ENCODE peak calls at places on chromosomes 16 and 17, in eight cellular contexts. One of them, this sample, is unnamed.

GRCh38 chr17:42058018-42058417 is 7.6 kb upstream of the C17orf113 start:
- DNase-seq in AML-193: no peak
- DNase-seq in COR-L47: no peak
- DNase-seq in stomach: no peak
- DNase-seq in OCI-LY7: no peak
- DNase-seq in NCI-H1417: no peak
- DNase-seq in substantia nigra: no peak
- DNase-seq in activated CD4-positive, alpha-beta T cell treated with anti-CD3 and anti-CD28 coated beads, Interleukin-2, amount 50 U/mL, for 1 hour: no peak
- DNase-seq in this sample: no peak

GRCh38 chr16:80167657-80168056 is 373.1 kb upstream of the DYNLRB2 start:
- DNase-seq in COR-L47: no peak
- DNase-seq in stomach: no peak
- DNase-seq in OCI-LY7: no peak
- DNase-seq in activated CD4-positive, alpha-beta T cell treated with anti-CD3 and anti-CD28 coated beads, Interleukin-2, amount 50 U/mL, for 1 hour: no peak
- DNase-seq in AML-193: no peak
- DNase-seq in NCI-H1417: peak; percentile 96
- DNase-seq in substantia nigra: no peak
- DNase-seq in this sample: no peak

GRCh38 chr16:1211451-1212268 is 13.4 kb downstream of the TPSG1 start:
- DNase-seq in substantia nigra: no peak
- DNase-seq in activated CD4-positive, alpha-beta T cell treated with anti-CD3 and anti-CD28 coated beads, Interleukin-2, amount 50 U/mL, for 1 hour: no peak
- DNase-seq in COR-L47: no peak
- DNase-seq in stomach: no peak
- DNase-seq in NCI-H1417: no peak
- DNase-seq in OCI-LY7: no peak
- DNase-seq in AML-193: no peak
- DNase-seq in this sample: no peak

GRCh38 chr16:78290498-78291271 is 191.2 kb downstream of the WWOX start:
- DNase-seq in AML-193: no peak
- DNase-seq in substantia nigra: no peak
- DNase-seq in COR-L47: no peak
- DNase-seq in NCI-H1417: no peak
- DNase-seq in stomach: no peak
- DNase-seq in OCI-LY7: no peak
- DNase-seq in activated CD4-positive, alpha-beta T cell treated with anti-CD3 and anti-CD28 coated beads, Interleukin-2, amount 50 U/mL, for 1 hour: no peak
- DNase-seq in this sample: no peak

GRCh38 chr16:85077039-85077438 is 35.2 kb downstream of the CIBAR2 start:
- DNase-seq in activated CD4-positive, alpha-beta T cell treated with anti-CD3 and anti-CD28 coated beads, Interleukin-2, amount 50 U/mL, for 1 hour: no peak
- DNase-seq in AML-193: no peak
- DNase-seq in stomach: no peak
- DNase-seq in OCI-LY7: no peak
- DNase-seq in COR-L47: no peak
- DNase-seq in NCI-H1417: no peak
- DNase-seq in substantia nigra: no peak
- DNase-seq in this sample: no peak

GRCh38 chr17:40777459-40777858 is 4.9 kb downstream of the KRT27 start:
- DNase-seq in activated CD4-positive, alpha-beta T cell treated with anti-CD3 and anti-CD28 coated beads, Interleukin-2, amount 50 U/mL, for 1 hour: no peak
- DNase-seq in NCI-H1417: peak; percentile 48
- DNase-seq in COR-L47: peak; percentile 54
- DNase-seq in stomach: no peak
- DNase-seq in OCI-LY7: no peak
- DNase-seq in substantia nigra: no peak
- DNase-seq in AML-193: no peak
- DNase-seq in this sample: no peak

GRCh38 chr17:78534492-78535284 is 42.5 kb downstream of the DNAH17 start:
- DNase-seq in COR-L47: no peak
- DNase-seq in stomach: no peak
- DNase-seq in AML-193: no peak
- DNase-seq in NCI-H1417: no peak
- DNase-seq in activated CD4-positive, alpha-beta T cell treated with anti-CD3 and anti-CD28 coated beads, Interleukin-2, amount 50 U/mL, for 1 hour: no peak
- DNase-seq in OCI-LY7: no peak
- DNase-seq in substantia nigra: no peak
- DNase-seq in this sample: no peak

GRCh38 chr17:71975998-71976649 is 144.7 kb upstream of the SOX9 start:
- DNase-seq in NCI-H1417: no peak
- DNase-seq in OCI-LY7: no peak
- DNase-seq in AML-193: no peak
- DNase-seq in activated CD4-positive, alpha-beta T cell treated with anti-CD3 and anti-CD28 coated beads, Interleukin-2, amount 50 U/mL, for 1 hour: no peak
- DNase-seq in COR-L47: no peak
- DNase-seq in substantia nigra: peak; percentile 63
- DNase-seq in stomach: peak; percentile 53
- DNase-seq in this sample: no peak

GRCh38 chr17:64355536-64356303 is 34.9 kb downstream of the PECAM1 start:
- DNase-seq in substantia nigra: no peak
- DNase-seq in COR-L47: no peak
- DNase-seq in NCI-H1417: no peak
- DNase-seq in OCI-LY7: no peak
- DNase-seq in stomach: no peak
- DNase-seq in activated CD4-positive, alpha-beta T cell treated with anti-CD3 and anti-CD28 coated beads, Interleukin-2, amount 50 U/mL, for 1 hour: no peak
- DNase-seq in AML-193: no peak
- DNase-seq in this sample: no peak

GRCh38 chr16:3401719-3402397 is 843 bp downstream of the ZNF174 start:
- DNase-seq in COR-L47: peak; percentile 14
- DNase-seq in AML-193: peak; percentile 3
- DNase-seq in OCI-LY7: peak; percentile 23
- DNase-seq in stomach: no peak
- DNase-seq in substantia nigra: no peak
- DNase-seq in activated CD4-positive, alpha-beta T cell treated with anti-CD3 and anti-CD28 coated beads, Interleukin-2, amount 50 U/mL, for 1 hour: no peak
- DNase-seq in NCI-H1417: peak; percentile 28
- DNase-seq in this sample: no peak

GRCh38 chr16:9408297-9408696 is 316.9 kb downstream of the HAPSTR1 start:
- DNase-seq in substantia nigra: no peak
- DNase-seq in stomach: no peak
- DNase-seq in activated CD4-positive, alpha-beta T cell treated with anti-CD3 and anti-CD28 coated beads, Interleukin-2, amount 50 U/mL, for 1 hour: no peak
- DNase-seq in NCI-H1417: peak; percentile 13
- DNase-seq in OCI-LY7: no peak
- DNase-seq in COR-L47: no peak
- DNase-seq in AML-193: no peak
- DNase-seq in this sample: no peak

GRCh38 chr16:87608400-87608985 is 6.2 kb downstream of the JPH3 start:
- DNase-seq in COR-L47: no peak
- DNase-seq in NCI-H1417: no peak
- DNase-seq in substantia nigra: no peak
- DNase-seq in OCI-LY7: peak; percentile 23
- DNase-seq in stomach: peak; percentile 49
- DNase-seq in activated CD4-positive, alpha-beta T cell treated with anti-CD3 and anti-CD28 coated beads, Interleukin-2, amount 50 U/mL, for 1 hour: peak; percentile 40
- DNase-seq in AML-193: peak; percentile 13
- DNase-seq in this sample: no peak

GRCh38 chr16:55039931-55040330 is 109.3 kb downstream of the IRX5 start:
- DNase-seq in activated CD4-positive, alpha-beta T cell treated with anti-CD3 and anti-CD28 coated beads, Interleukin-2, amount 50 U/mL, for 1 hour: no peak
- DNase-seq in AML-193: no peak
- DNase-seq in OCI-LY7: no peak
- DNase-seq in substantia nigra: no peak
- DNase-seq in COR-L47: no peak
- DNase-seq in stomach: no peak
- DNase-seq in NCI-H1417: no peak
- DNase-seq in this sample: no peak

GRCh38 chr16:3022208-3022696 is 1.5 kb downstream of the HCFC1R1 start:
- DNase-seq in activated CD4-positive, alpha-beta T cell treated with anti-CD3 and anti-CD28 coated beads, Interleukin-2, amount 50 U/mL, for 1 hour: peak; percentile 81
- DNase-seq in COR-L47: no peak
- DNase-seq in substantia nigra: no peak
- DNase-seq in OCI-LY7: no peak
- DNase-seq in AML-193: peak; percentile 29
- DNase-seq in stomach: peak; percentile 91
- DNase-seq in NCI-H1417: no peak
- DNase-seq in this sample: no peak

GRCh38 chr16:67372664-67373063 is 20.6 kb downstream of the TPPP3 start:
- DNase-seq in NCI-H1417: no peak
- DNase-seq in activated CD4-positive, alpha-beta T cell treated with anti-CD3 and anti-CD28 coated beads, Interleukin-2, amount 50 U/mL, for 1 hour: no peak
- DNase-seq in OCI-LY7: peak; percentile 16
- DNase-seq in AML-193: peak; percentile 59
- DNase-seq in stomach: no peak
- DNase-seq in substantia nigra: no peak
- DNase-seq in COR-L47: peak; percentile 51
- DNase-seq in this sample: no peak